ENCODE peak calls at places on chromosomes 11 and 22, in four cellular contexts. N is small intestine, C is lower lobe of right lung, F is fibroblast of mammary gland. B is an unnamed sample.

GRCh38 chr11:26741036-26741435 is 19.2 kb upstream of the SLC5A12 start:
- DNase-seq in N (no peak), C (no peak), F (peak; percentile 86), B (peak; percentile 83)

GRCh38 chr11:76787911-76788596 is 4.9 kb downstream of the TSKU start:
- DNase-seq in N (peak; percentile 68), C (no peak), F (peak; percentile 79), B (peak; percentile 56)

GRCh38 chr22:38412435-38413084 is 42.4 kb downstream of the KCNJ4 start:
- DNase-seq in N (peak; percentile 62), C (peak; percentile 46), F (no peak), B (no peak)

GRCh38 chr11:7436657-7437056 is 48.6 kb upstream of the OLFML1 start:
- DNase-seq in N (peak; percentile 15), C (no peak), F (no peak), B (no peak)

GRCh38 chr11:70782401-70782913 is 384.1 kb downstream of the CTTN start:
- DNase-seq in N (no peak), C (no peak), F (no peak), B (no peak)

GRCh38 chr11:33634291-33634834 is 66.3 kb downstream of the C11orf91 start:
- DNase-seq in N (no peak), C (no peak), F (peak; percentile 81), B (peak; percentile 33)

GRCh38 chr11:69876013-69876412 is 56.8 kb upstream of the FGF3 start:
- DNase-seq in N (no peak), C (peak; percentile 14), F (no peak), B (no peak)

GRCh38 chr11:17286332-17286731 is 9.8 kb downstream of the NUCB2 start:
- DNase-seq in N (no peak), C (no peak), F (no peak), B (no peak)

GRCh38 chr22:37990302-37990701 is 5.9 kb upstream of the SOX10 start:
- DNase-seq in N (no peak), C (no peak), F (no peak), B (no peak)

GRCh38 chr11:96272542-96273306 is 70.3 kb downstream of the MAML2 start:
- DNase-seq in N (no peak), C (no peak), F (peak; percentile 57), B (peak; percentile 65)

GRCh38 chr11:9180784-9181183 is 84.4 kb downstream of the DENND5A start:
- DNase-seq in N (no peak), C (no peak), F (no peak), B (peak; percentile 74)

GRCh38 chr22:37485006-37485713 is 1.0 kb downstream of the MFNG start:
- DNase-seq in N (no peak), C (peak; percentile 69), F (no peak), B (no peak)

GRCh38 chr22:22691716-22692701 is 47.6 kb downstream of the GGTLC2 start:
- DNase-seq in N (no peak), C (no peak), F (peak; percentile 71), B (peak; percentile 61)

GRCh38 chr22:49727191-49727880 is 100.3 kb downstream of the BRD1 start:
- DNase-seq in N (no peak), C (no peak), F (no peak), B (no peak)

GRCh38 chr22:44684506-44685383 is 17.3 kb upstream of the PRR5 start:
- DNase-seq in N (peak; percentile 91), C (peak; percentile 87), F (peak; percentile 93), B (peak; percentile 93)

GRCh38 chr11:67436459-67437081 is 912 bp downstream of the PTPRCAP start:
- DNase-seq in N (peak; percentile 46), C (no peak), F (no peak), B (no peak)

GRCh38 chr11:65672982-65673381 is 10.3 kb upstream of the RELA start:
- DNase-seq in N (no peak), C (no peak), F (no peak), B (no peak)

GRCh38 chr22:24975813-24976341 is 23.4 kb downstream of the KIAA1671 start:
- DNase-seq in N (no peak), C (no peak), F (peak; percentile 24), B (peak; percentile 65)

GRCh38 chr11:73784080-73784634 is 3.5 kb upstream of the MRPL48 start:
- DNase-seq in N (no peak), C (no peak), F (no peak), B (no peak)

GRCh38 chr11:128645968-128646367 is 47.9 kb upstream of the FLI1 start:
- DNase-seq in N (no peak), C (no peak), F (no peak), B (no peak)

GRCh38 chr11:121391914-121392313 is 60.2 kb upstream of the SORL1 start:
- DNase-seq in N (peak; percentile 98), C (peak; percentile 52), F (peak; percentile 19), B (no peak)

GRCh38 chr11:64569300-64569970 is 21.6 kb upstream of the SLC22A12 start:
- DNase-seq in N (no peak), C (peak; percentile 16), F (no peak), B (no peak)

GRCh38 chr11:126607374-126607773 is 251.9 kb downstream of the ST3GAL4 start:
- DNase-seq in N (peak; percentile 63), C (no peak), F (peak; percentile 59), B (peak; percentile 49)

GRCh38 chr22:17303840-17304779 is 65.2 kb upstream of the CECR2 start:
- DNase-seq in N (no peak), C (no peak), F (no peak), B (no peak)

GRCh38 chr11:95296165-95296564 is 65.2 kb upstream of the SESN3 start:
- DNase-seq in N (peak; percentile 66), C (peak; percentile 60), F (no peak), B (no peak)

GRCh38 chr22:29520851-29521250 is 32.7 kb downstream of the THOC5 start:
- DNase-seq in N (no peak), C (no peak), F (peak; percentile 80), B (peak; percentile 87)

GRCh38 chr22:49760280-49760629 is 67.4 kb downstream of the BRD1 start:
- DNase-seq in N (no peak), C (no peak), F (no peak), B (peak; percentile 11)

GRCh38 chr11:88533001-88533400 is 195.5 kb upstream of the CTSC start:
- DNase-seq in N (no peak), C (no peak), F (no peak), B (no peak)

GRCh38 chr22:22791438-22792181 is 96.0 kb upstream of the IGLL5 start:
- DNase-seq in N (no peak), C (no peak), F (no peak), B (no peak)

GRCh38 chr22:39723899-39724351 is 153.4 kb downstream of the CACNA1I start:
- DNase-seq in N (peak; percentile 94), C (no peak), F (peak; percentile 32), B (peak; percentile 69)

GRCh38 chr11:122100222-122101080 is 15.6 kb downstream of the BLID start:
- DNase-seq in N (no peak), C (no peak), F (peak; percentile 68), B (peak; percentile 80)

GRCh38 chr11:64854534-64855502 is 10.4 kb upstream of the CDC42BPG start:
- DNase-seq in N (peak; percentile 95), C (peak; percentile 86), F (peak; percentile 93), B (peak; percentile 88)

GRCh38 chr22:30948930-30949342 is 19.6 kb downstream of the MORC2 start:
- DNase-seq in N (no peak), C (no peak), F (peak; percentile 34), B (no peak)

GRCh38 chr22:24289138-24289537 is 18.5 kb downstream of the SPECC1L start:
- DNase-seq in N (no peak), C (no peak), F (peak; percentile 89), B (peak; percentile 84)

GRCh38 chr11:131389582-131389981 is 19.2 kb downstream of the NTM start:
- DNase-seq in N (no peak), C (no peak), F (peak; percentile 19), B (no peak)
- H3K4me3 ChIP-seq in N (no peak overlapping the region), C (no peak overlapping the region), F (no peak overlapping the region), B (no peak overlapping the region)

GRCh38 chr11:123103326-123103980 is 41.5 kb upstream of the HSPA8 start:
- DNase-seq in N (peak; percentile 62), C (no peak), F (peak; percentile 87), B (peak; percentile 83)
- H3K4me3 ChIP-seq in N (no peak overlapping the region), C (no peak overlapping the region), F (no peak overlapping the region), B (no peak overlapping the region)

GRCh38 chr11:4194889-4195288 is 100.3 kb downstream of the RRM1 start:
- DNase-seq in N (no peak), C (no peak), F (no peak), B (no peak)
- H3K4me3 ChIP-seq in N (no peak overlapping the region), C (no peak overlapping the region), F (no peak overlapping the region), B (no peak overlapping the region)

DNA sequence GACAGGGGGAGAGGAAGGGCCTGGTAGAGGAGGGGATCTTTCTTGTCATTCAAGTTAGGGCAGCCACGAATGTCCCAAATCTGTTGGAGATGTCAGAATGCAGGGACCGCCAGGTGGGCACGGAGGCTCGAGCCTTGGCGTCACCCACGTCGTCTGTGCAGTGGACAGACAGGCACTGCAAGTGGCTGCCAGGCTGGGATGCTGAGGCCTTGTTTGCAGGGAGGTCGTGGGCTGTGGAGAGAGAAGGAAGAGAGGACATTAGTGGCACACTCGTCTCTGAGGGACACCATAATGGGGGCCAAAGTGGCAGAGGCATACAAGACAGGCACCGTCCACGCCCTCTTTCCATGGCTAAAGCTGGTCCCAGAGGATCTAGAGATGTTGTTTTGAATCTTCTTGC is 50.7 kb downstream of the MN1 start:
- DNase-seq in N (no peak), C (peak; percentile 46), F (no peak), B (no peak)
- H3K4me3 ChIP-seq in N (no peak overlapping the region), C (no peak overlapping the region), F (no peak overlapping the region), B (no peak overlapping the region)

DNA sequence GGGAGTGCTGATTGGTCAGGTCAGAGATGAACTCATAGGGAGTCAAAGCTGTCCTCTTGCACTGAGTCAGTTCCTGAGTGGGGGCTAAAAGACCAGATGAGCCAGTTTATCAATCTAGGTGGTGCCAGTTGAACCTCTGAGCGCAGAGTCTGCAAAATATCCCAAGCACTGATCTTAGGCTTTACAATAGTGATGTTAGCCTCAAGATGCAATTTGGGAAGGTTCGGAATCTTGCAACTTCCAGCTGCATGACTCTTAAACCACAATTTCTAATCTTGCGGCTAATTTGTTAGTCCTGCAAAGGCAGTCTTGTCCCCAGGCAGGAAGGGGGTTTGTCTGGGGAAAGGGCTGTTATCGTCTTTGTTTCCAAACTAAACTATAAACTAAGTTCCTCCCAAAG is 92.3 kb upstream of the PARVA start:
- DNase-seq in N (no peak), C (no peak), F (peak; percentile 96), B (peak; percentile 88)
- H3K4me3 ChIP-seq in N (no peak overlapping the region), C (no peak overlapping the region), F (peak overlapping the region; percentile 12), B (no peak overlapping the region)

GRCh38 chr11:117200813-117201515 is 1.8 kb downstream of the TAGLN start:
- DNase-seq in N (no peak), C (no peak), F (peak; percentile 24), B (peak; percentile 36)

GRCh38 chr11:117202386-117203068 is 3.4 kb downstream of the TAGLN start:
- DNase-seq in N (no peak), C (no peak), F (no peak), B (no peak)

GRCh38 chr11:117201906-117202305 is 2.7 kb downstream of the TAGLN start:
- DNase-seq in N (no peak), C (no peak), F (peak; percentile 43), B (no peak)

GRCh38 chr11:117199916-117200812 is 994 bp downstream of the TAGLN start:
- DNase-seq in N (no peak), C (peak; percentile 26), F (no peak), B (no peak)

DNA sequence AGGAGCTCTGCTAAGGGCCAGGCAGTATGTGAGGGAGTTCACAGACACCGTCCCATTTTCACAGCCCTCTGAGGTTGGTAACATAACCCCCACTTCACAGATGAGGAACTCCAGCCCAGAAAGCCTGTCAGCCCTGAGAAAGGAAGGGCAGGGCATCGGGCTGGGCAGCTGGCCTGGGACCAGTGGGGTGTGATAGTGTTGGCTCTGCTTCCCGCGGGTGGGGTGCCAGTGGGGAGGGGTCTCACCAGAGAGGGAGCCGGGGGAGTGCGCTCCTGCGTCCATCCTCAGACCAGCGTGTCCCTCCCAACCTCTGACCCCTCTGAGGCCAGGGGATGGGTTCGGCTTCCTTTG is 2.3 kb downstream of the TAGLN start:
- DNase-seq in N (no peak), C (no peak), F (no peak), B (peak; percentile 14)
- H3K4me3 ChIP-seq in N (no peak overlapping the region), C (peak overlapping the region; percentile 38), F (no peak overlapping the region), B (peak overlapping the region; percentile 67)

B was measured in fibroblast of pulmonary artery.